ENCODE peak calls at places on chromosomes 3 and 15, in five cellular contexts. X, S, G, M and R are unnamed samples. For H3K9me3, the result is how much of the 10 kb centered on the place peaks cover.

GRCh38 chr3:197787412-197787811 is 3.6 kb upstream of the LRCH3 start:
- DNase-seq in G (no peak), M (no peak), S (no peak), X (no peak), R (no peak)

GRCh38 chr3:46871222-46871621 is 6.3 kb upstream of the PTH1R start:
- DNase-seq in X (peak), M (no peak), S (no peak), G (no peak), R (no peak)

GRCh38 chr3:173983353-173983752 is 585.8 kb downstream of the NLGN1 start:
- DNase-seq in S (peak), M (no peak), X (no peak), G (no peak), R (no peak)

GRCh38 chr3:39255503-39256325 is 24.1 kb downstream of the CX3CR1 start:
- DNase-seq in X (no peak), S (no peak), G (no peak), M (no peak), R (no peak)

GRCh38 chr15:37951999-37952398 is 17.6 kb downstream of the TMCO5A start:
- DNase-seq in S (no peak), G (no peak), M (no peak), X (no peak), R (no peak)

GRCh38 chr15:55627730-55628368 is 39.7 kb upstream of the PYGO1 start:
- DNase-seq in S (peak), G (peak), M (peak), X (peak), R (peak)

GRCh38 chr3:62057339-62058047 is 315.9 kb downstream of the FEZF2 start:
- DNase-seq in S (peak), M (no peak), G (no peak), X (peak), R (peak)

GRCh38 chr3:142356818-142357217 is 91.0 kb downstream of the XRN1 start:
- DNase-seq in M (no peak), S (no peak), G (no peak), X (no peak), R (no peak)

GRCh38 chr3:146843476-146843875 is 238.3 kb upstream of the PLSCR5 start:
- DNase-seq in X (no peak), S (no peak), M (no peak), G (peak), R (no peak)

GRCh38 chr3:54538346-54538745 is 389.5 kb downstream of the LRTM1 start:
- DNase-seq in G (peak), S (no peak), M (no peak), X (no peak), R (no peak)

GRCh38 chr3:197354195-197355059 is 56.0 kb upstream of the DLG1 start:
- DNase-seq in G (no peak), X (peak), S (peak), M (peak), R (peak)

GRCh38 chr3:134352031-134352671 is 22.1 kb downstream of the AMOTL2 start:
- DNase-seq in G (no peak), X (peak), M (no peak), S (no peak), R (no peak)

GRCh38 chr15:52515343-52515742 is 13.3 kb downstream of the MYO5A start:
- DNase-seq in M (no peak), G (no peak), X (no peak), S (no peak), R (no peak)

GRCh38 chr3:164687211-164687610 is 391.1 kb downstream of the SI start:
- DNase-seq in S (no peak), G (no peak), X (no peak), M (no peak), R (no peak)

GRCh38 chr3:170500995-170501394 is 82.3 kb downstream of the CLDN11 start:
- DNase-seq in G (no peak), M (no peak), X (no peak), S (peak), R (no peak)

GRCh38 chr15:47718474-47719440 is 1.5 kb downstream of the SEMA6D start:
- DNase-seq in X (peak), S (peak), M (peak), G (peak), R (no peak)

GRCh38 chr15:58292761-58293175 is 139.0 kb upstream of the LIPC start:
- DNase-seq in X (peak), S (peak), M (no peak), G (no peak), R (no peak)

GRCh38 chr3:150410311-150411105 is 2.4 kb downstream of the TSC22D2 start:
- DNase-seq in X (peak), S (peak), M (peak), G (peak), R (peak)

GRCh38 chr3:85037203-85037602 is 78.4 kb downstream of the CADM2 start:
- DNase-seq in S (no peak), X (no peak), M (no peak), G (no peak), R (no peak)

GRCh38 chr3:189349772-189350171 is 178.0 kb downstream of the TPRG1 start:
- DNase-seq in X (no peak), M (no peak), G (no peak), S (peak), R (no peak)

GRCh38 chr3:197021729-197022404 is 7.8 kb downstream of the MELTF start:
- DNase-seq in X (no peak), S (no peak), G (no peak), M (no peak), R (no peak)

GRCh38 chr3:156548041-156548687 is 6.8 kb downstream of the SSR3 start:
- DNase-seq in G (no peak), X (peak), M (no peak), S (no peak), R (no peak)

GRCh38 chr3:10352146-10352911 is 31.4 kb upstream of the SEC13 start:
- DNase-seq in S (peak), X (peak), M (no peak), G (peak), R (peak)

GRCh38 chr15:57916695-57917094 is 148.8 kb downstream of the ALDH1A2 start:
- DNase-seq in G (no peak), M (no peak), S (no peak), X (peak), R (no peak)

GRCh38 chr15:91469627-91470567 is 369.8 kb downstream of the SV2B start:
- DNase-seq in S (no peak), M (no peak), G (no peak), X (no peak), R (no peak)

GRCh38 chr3:11819146-11819545 is 27.5 kb downstream of the TAMM41 start:
- DNase-seq in X (no peak), S (no peak), M (no peak), G (no peak), R (no peak)

GRCh38 chr15:70492240-70493177 is 270.8 kb downstream of the UACA start:
- DNase-seq in M (no peak), G (no peak), X (peak), S (peak), R (peak)

GRCh38 chr15:55768670-55769185 is 25.8 kb upstream of the PRTG start:
- DNase-seq in S (no peak), X (no peak), M (no peak), G (no peak), R (no peak)

DNA sequence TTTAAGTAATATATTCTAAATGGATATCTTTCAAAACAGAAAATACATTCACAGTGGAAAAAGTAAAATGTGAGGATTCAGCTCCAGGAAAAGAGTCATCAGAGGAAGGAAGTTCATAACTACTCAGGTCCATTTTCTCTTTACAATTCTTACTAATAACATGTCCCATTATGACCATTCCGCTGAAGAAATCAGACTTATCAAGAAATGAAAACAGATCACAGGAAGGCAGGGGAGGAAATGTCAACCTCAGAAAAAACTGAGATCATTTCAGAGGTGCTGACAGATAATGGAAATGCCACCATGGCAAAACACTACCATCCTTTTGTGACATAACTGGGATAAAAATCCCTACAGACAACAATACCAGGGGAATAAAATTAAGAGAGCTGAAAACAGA is 139.5 kb downstream of the MAGI1 start:
- DNase-seq in M (no peak), S (no peak), G (no peak), X (no peak), R (no peak)
- H3K27ac ChIP-seq in M (peak), S (no peak), G (no peak), X (no peak), R (no peak)

GRCh38 chr3:127250032-127250431 is 37.8 kb downstream of the PRR20G start:
- DNase-seq in G (no peak), S (no peak), M (no peak), X (no peak), R (no peak)
- H3K9me3 ChIP-seq in G (half or more), S (under half), M (under half), X (under half), R (under half)

GRCh38 chr3:136353461-136353860 is 103.3 kb downstream of the PCCB start:
- DNase-seq in S (no peak), X (no peak), G (no peak), M (no peak), R (no peak)
- H3K27ac ChIP-seq in S (no peak), X (no peak), G (no peak), M (no peak), R (no peak)

DNA sequence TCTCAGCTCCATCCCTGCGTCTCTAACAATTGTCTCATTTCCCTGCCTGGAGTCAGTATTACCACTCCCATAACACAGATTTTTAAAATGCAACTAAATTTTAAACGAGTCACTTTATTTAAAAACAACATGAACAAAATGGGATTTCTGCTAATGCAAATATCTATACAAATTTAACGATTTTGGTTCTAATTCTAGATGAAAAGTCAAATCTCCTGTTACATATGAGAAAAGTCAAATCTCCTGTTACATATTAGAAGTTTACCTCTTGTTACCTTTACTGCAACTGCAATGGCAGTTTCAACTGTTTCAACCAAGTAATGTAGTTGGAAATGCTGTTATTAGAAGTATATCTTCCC is 578 bp upstream of the RPL39L start:
- DNase-seq in G (no peak), S (no peak), M (no peak), X (no peak), R (no peak)
- H3K9me3 ChIP-seq in G (under half), S (under half), M (under half), X (under half), R (under half)